ENCODE peak calls at places on chromosomes 4 and X, in seven cellular contexts. A, E, G, J, V, F and Q are unnamed samples.

GRCh38 chrX:40735318-40736169 is at the start of gene MED14:
- DNase-seq in G (peak; percentile 95), F (peak; percentile 93), V (peak; percentile 96), J (peak; percentile 74), E (peak; percentile 70), A (peak; percentile 89), Q (peak; percentile 96)

GRCh38 chr4:101597204-101597603 is 193.3 kb upstream of the BANK1 start:
- DNase-seq in J (no peak), A (peak; percentile 40), F (peak; percentile 16), V (no peak), E (no peak), G (no peak), Q (no peak)

GRCh38 chr4:28093071-28093470 is 1232.4 kb downstream of the STIM2 start:
- DNase-seq in V (no peak), J (no peak), A (no peak), G (no peak), F (no peak), E (no peak), Q (no peak)

GRCh38 chrX:16087081-16087480 is 36.3 kb upstream of the GRPR start:
- DNase-seq in A (no peak), E (no peak), V (no peak), J (no peak), F (no peak), G (no peak), Q (no peak)

GRCh38 chr4:170589597-170590191 is 499.9 kb upstream of the AADAT start:
- DNase-seq in F (no peak), G (no peak), J (peak; percentile 1), A (peak; percentile 87), V (no peak), E (peak; percentile 71), Q (no peak)

GRCh38 chr4:113788888-113789287 is 27.4 kb upstream of the CAMK2D start:
- DNase-seq in A (no peak), V (no peak), J (no peak), F (no peak), E (no peak), G (no peak), Q (no peak)

GRCh38 chr4:168717852-168718251 is 221.0 kb downstream of the PALLD start:
- DNase-seq in A (no peak), J (peak; percentile 58), F (no peak), E (no peak), G (no peak), V (no peak), Q (no peak)

GRCh38 chr4:2441393-2442174 is 22.8 kb downstream of the CFAP99 start:
- DNase-seq in E (peak; percentile 41), G (peak; percentile 96), F (peak; percentile 90), J (peak; percentile 38), V (peak; percentile 80), A (peak; percentile 68), Q (peak; percentile 67)

GRCh38 chr4:170529760-170530440 is 440.1 kb upstream of the AADAT start:
- DNase-seq in E (no peak), G (no peak), J (no peak), F (no peak), V (no peak), A (no peak), Q (no peak)

GRCh38 chr4:139419388-139419914 is 34.5 kb upstream of the RAB33B start:
- DNase-seq in A (peak; percentile 97), E (peak; percentile 52), F (no peak), G (no peak), V (no peak), J (peak; percentile 89), Q (no peak)

GRCh38 chrX:44817029-44817428 is 26.8 kb upstream of the DUSP21 start:
- DNase-seq in F (no peak), J (no peak), A (no peak), G (no peak), V (no peak), E (no peak), Q (no peak)

GRCh38 chrX:47321386-47321785 is 49.0 kb upstream of the ZNF157 start:
- DNase-seq in A (no peak), J (peak; percentile 30), F (no peak), E (no peak), V (no peak), G (peak; percentile 94), Q (no peak)

GRCh38 chrX:111288841-111289240 is 18.6 kb upstream of the CAPN6 start:
- DNase-seq in E (no peak), F (no peak), V (no peak), A (no peak), J (no peak), G (no peak), Q (no peak)